ENCODE peak calls at places on chromosomes 1 and 21, in seven cellular contexts. Q is LNCaP clone FGC; K is AG04450; J is esophagus muscularis mucosa; S is CD8-positive, alpha-beta T cell; X is cardiac fibroblast; O is RWPE2. L is an unnamed sample.

GRCh38 chr1:62093261-62093660 is 101.4 kb upstream of the L1TD1 start:
- DNase-seq in S (no peak), X (peak; percentile 20), K (no peak), O (no peak), J (no peak), Q (no peak), L (peak; percentile 64)

GRCh38 chr1:24501371-24502167 is 1.1 kb upstream of the RCAN3 start:
- DNase-seq in J (no peak), S (peak; percentile 37), K (no peak), O (no peak), Q (no peak), X (peak; percentile 27), L (no peak)

GRCh38 chr21:40830836-40831235 is 16.1 kb downstream of the DSCAM start:
- DNase-seq in K (no peak), X (no peak), Q (no peak), J (no peak), S (no peak), O (no peak), L (no peak)

GRCh38 chr1:146034976-146035469 is 13.5 kb upstream of the HJV start:
- DNase-seq in O (no peak), X (no peak), Q (no peak), K (no peak), J (no peak), S (no peak), L (no peak)

GRCh38 chr1:12309783-12310742 is 80.2 kb downstream of the VPS13D start:
- DNase-seq in X (peak; percentile 52), Q (peak; percentile 58), J (no peak), K (no peak), S (no peak), O (no peak), L (peak; percentile 42)

GRCh38 chr1:50750021-50750619 is 209.9 kb downstream of the FAF1 start:
- DNase-seq in X (peak; percentile 63), O (no peak), K (no peak), Q (no peak), J (no peak), S (no peak), L (peak; percentile 20)

GRCh38 chr1:97980530-97980929 is 59.7 kb upstream of the DPYD start:
- DNase-seq in X (no peak), K (no peak), S (no peak), O (no peak), Q (peak; percentile 1), J (no peak), L (no peak)

GRCh38 chr21:44509539-44509938 is 30.5 kb downstream of the KRTAP10-1 start:
- DNase-seq in S (no peak), J (no peak), O (no peak), K (no peak), Q (peak; percentile 94), X (no peak), L (no peak)

GRCh38 chr1:152577168-152577567 is 3.1 kb downstream of the LCE3D start:
- DNase-seq in S (no peak), J (no peak), X (no peak), K (no peak), O (no peak), Q (no peak), L (no peak)

GRCh38 chr1:154495496-154496273 is 6.3 kb upstream of the TDRD10 start:
- DNase-seq in S (no peak), J (no peak), X (no peak), Q (no peak), K (no peak), O (no peak), L (no peak)

GRCh38 chr1:105427543-105427942 is 1628.9 kb upstream of the PRMT6 start:
- DNase-seq in Q (peak; percentile 28), K (no peak), O (no peak), J (no peak), X (no peak), S (no peak), L (no peak)

GRCh38 chr1:239354211-239354610 is 32.2 kb upstream of the CHRM3 start:
- DNase-seq in X (no peak), S (no peak), Q (no peak), O (no peak), K (no peak), J (no peak), L (no peak)

GRCh38 chr1:89104147-89104546 is 21.8 kb downstream of the GBP2 start:
- DNase-seq in K (no peak), O (no peak), S (no peak), J (no peak), X (no peak), Q (no peak), L (no peak)

GRCh38 chr1:44777969-44778635 is 2.8 kb downstream of the RPS8 start:
- DNase-seq in X (no peak), K (no peak), Q (no peak), S (no peak), O (no peak), J (no peak), L (no peak)

GRCh38 chr1:44775930-44776748 is 799 bp downstream of the RPS8 start:
- DNase-seq in O (no peak), S (peak; percentile 27), J (no peak), X (peak; percentile 36), Q (no peak), K (no peak), L (no peak)

GRCh38 chr1:44778705-44779576 is 3.6 kb downstream of the RPS8 start:
- DNase-seq in J (no peak), S (no peak), X (no peak), O (no peak), Q (no peak), K (no peak), L (no peak)

GRCh38 chr1:44776749-44777068 is 1.4 kb downstream of the RPS8 start:
- DNase-seq in Q (no peak), O (no peak), K (no peak), X (peak; percentile 22), S (no peak), J (no peak), L (no peak)

DNA sequence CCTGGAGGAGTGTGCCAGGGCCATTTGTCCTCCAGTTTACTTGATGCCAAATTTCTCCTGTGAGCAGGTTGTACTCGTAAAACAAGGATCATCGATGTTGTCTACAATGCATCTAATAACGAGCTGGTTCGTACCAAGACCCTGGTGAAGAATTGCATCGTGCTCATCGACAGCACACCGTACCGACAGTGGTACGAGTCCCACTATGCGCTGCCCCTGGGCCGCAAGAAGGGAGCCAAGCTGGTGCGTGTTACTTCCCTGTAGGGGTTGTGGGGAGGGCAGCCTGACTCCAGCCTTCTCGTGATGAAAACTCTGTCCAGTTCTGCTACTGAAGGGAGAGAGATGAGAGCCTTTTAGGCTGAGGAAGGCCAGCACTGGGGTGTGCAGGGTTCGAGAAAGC is 2.2 kb downstream of the RPS8 start:
- DNase-seq in Q (peak; percentile 51), K (no peak), S (no peak), O (no peak), J (no peak), X (no peak), L (no peak)
- H3K4me3 ChIP-seq in Q (peak overlapping the region; percentile 98), K (peak overlapping the region; percentile 92), S (no peak overlapping the region), O (peak overlapping the region; percentile 92), J (no peak overlapping the region), X (peak overlapping the region; percentile 84), L (peak overlapping the region; percentile 86)

DNA sequence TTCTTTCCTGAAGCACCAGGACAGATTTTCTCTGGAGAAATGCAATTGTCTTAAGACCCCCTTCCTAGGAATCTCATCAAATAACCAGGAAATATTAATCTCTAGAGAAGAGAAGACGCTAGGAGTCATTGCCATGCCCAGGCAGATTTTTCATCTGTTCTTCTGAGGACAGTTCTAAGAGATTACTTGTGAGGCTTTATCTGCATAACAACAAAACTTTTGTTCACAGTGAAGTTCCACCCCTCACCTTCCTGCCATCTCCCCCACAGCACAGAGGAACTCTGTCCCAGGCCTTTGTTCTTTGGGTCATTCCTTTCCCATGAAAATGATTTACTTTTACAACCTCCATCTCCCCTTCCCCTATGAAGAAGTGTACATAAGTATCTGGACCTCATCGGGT is 384.6 kb upstream of the CAMK1G start:
- DNase-seq in O (no peak), S (no peak), Q (no peak), J (no peak), K (no peak), X (no peak), L (no peak)
- H3K4me3 ChIP-seq in O (no peak overlapping the region), S (no peak overlapping the region), Q (no peak overlapping the region), J (no peak overlapping the region), K (no peak overlapping the region), X (no peak overlapping the region), L (no peak overlapping the region)

GRCh38 chr1:18639335-18640055 is 8.8 kb downstream of the PAX7 start:
- DNase-seq in J (no peak), K (no peak), S (no peak), X (no peak), Q (no peak), O (no peak), L (no peak)

GRCh38 chr1:18638818-18639193 is 8.2 kb downstream of the PAX7 start:
- DNase-seq in J (no peak), Q (no peak), K (no peak), X (no peak), O (no peak), S (no peak), L (no peak)

GRCh38 chr1:18636762-18637552 is 6.3 kb downstream of the PAX7 start:
- DNase-seq in S (no peak), Q (no peak), J (no peak), O (no peak), X (no peak), K (no peak), L (no peak)

GRCh38 chr1:18637553-18637960 is 6.9 kb downstream of the PAX7 start:
- DNase-seq in S (no peak), O (no peak), J (no peak), X (no peak), Q (no peak), K (no peak), L (no peak)

DNA sequence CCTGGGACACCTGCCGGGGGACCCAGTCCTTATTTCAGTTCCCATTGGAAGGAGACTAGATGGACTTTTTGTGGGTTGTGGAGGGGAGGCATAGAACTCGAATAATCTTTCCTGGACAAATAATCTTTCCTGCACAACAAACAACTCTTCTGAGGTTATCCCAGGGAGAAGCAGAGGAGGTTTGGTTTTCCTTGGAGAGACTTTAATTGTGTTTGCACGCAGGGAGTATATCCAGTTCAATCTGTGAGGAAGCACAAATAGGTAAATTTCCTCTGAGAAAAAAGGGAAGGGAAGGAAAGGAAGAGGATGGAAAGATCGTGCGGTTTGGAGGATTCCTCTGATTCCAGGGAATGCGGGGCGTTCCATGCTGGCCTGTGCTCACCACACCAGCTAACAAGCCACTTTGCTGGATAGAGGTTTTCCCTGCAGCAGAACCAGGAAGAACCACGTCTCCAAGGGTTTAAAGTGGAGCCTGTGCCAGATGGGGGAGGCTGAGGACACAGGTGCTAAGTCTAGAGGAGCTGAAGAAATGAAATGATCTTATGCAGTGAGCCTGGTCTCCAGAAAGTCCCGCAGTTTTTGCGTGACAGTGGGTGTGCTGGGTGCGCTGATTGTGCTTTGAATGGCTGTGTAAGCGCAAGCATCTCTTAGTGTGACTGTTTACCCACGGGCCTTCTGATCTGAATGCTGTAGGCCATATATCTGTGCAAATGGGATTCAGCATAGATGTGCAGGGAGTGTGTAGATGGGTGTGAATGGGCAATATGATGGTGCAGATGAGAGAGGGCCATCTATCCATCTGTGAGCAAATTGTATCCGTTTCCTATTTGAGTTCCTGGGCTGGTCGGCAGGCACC is 7.5 kb downstream of the PAX7 start:
- DNase-seq in S (no peak), Q (no peak), X (no peak), K (no peak), O (no peak), J (no peak), L (no peak)
- H3K4me3 ChIP-seq in S (no peak overlapping the region), Q (no peak overlapping the region), X (no peak overlapping the region), K (no peak overlapping the region), O (no peak overlapping the region), J (no peak overlapping the region), L (no peak overlapping the region)

DNA sequence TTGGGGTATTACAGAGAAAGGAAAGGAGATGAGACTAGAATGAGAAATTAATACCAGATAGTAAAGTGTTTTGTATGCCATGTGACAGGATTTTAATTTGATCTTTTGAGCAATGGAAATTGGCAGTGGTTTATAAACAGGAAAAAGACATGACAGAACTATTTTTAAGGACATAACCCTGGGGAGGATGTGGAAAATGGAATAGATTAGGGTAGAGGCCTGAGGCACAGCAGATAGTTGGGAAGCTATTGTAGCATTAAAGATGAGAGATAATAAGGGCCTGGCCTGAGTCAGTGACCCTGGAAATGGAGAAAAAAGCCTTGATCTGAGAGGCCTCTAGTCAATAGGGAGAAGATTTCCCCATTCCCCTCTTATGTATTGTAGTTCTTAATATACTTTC is 22.1 kb upstream of the KCNA3 start:
- DNase-seq in X (no peak), S (no peak), O (no peak), Q (no peak), K (no peak), J (no peak), L (no peak)
- H3K4me3 ChIP-seq in X (no peak overlapping the region), S (no peak overlapping the region), O (no peak overlapping the region), Q (no peak overlapping the region), K (no peak overlapping the region), J (no peak overlapping the region), L (no peak overlapping the region)

L was measured in astrocyte of the cerebellum.